ENCODE peak calls at places on chromosomes 4 and X, in eight cellular contexts. One of them, this sample, is unnamed.
A peak's percentile ranks its signal among the peaks of the same experiment; 100 is the strongest.

GRCh38 chr4:165378763-165379631 is at the start of gene CPE:
- DNase-seq in activated CD4-positive, CD25-positive, alpha-beta regulatory T cell treated with anti-CD3 and anti-CD28 coated beads, Interleukin-2, amount 50 U/mL, for 72 hours: peak; percentile 59
- DNase-seq in germinal center: peak; percentile 69
- DNase-seq in A549: peak; percentile 61
- DNase-seq in GM13977: peak; percentile 78
- DNase-seq in GM04504: no peak
- DNase-seq in AG04450: no peak
- DNase-seq in NCI-H1694: peak; percentile 67
- DNase-seq in this sample: peak; percentile 10

GRCh38 chr4:8117278-8117682 is 41.3 kb downstream of the ABLIM2 start:
- DNase-seq in activated CD4-positive, CD25-positive, alpha-beta regulatory T cell treated with anti-CD3 and anti-CD28 coated beads, Interleukin-2, amount 50 U/mL, for 72 hours: peak; percentile 61
- DNase-seq in germinal center: peak; percentile 59
- DNase-seq in A549: peak; percentile 67
- DNase-seq in GM13977: no peak
- DNase-seq in GM04504: no peak
- DNase-seq in AG04450: no peak
- DNase-seq in NCI-H1694: no peak
- DNase-seq in this sample: no peak

GRCh38 chr4:108619372-108620100 is 840 bp upstream of the RPL34 start:
- DNase-seq in activated CD4-positive, CD25-positive, alpha-beta regulatory T cell treated with anti-CD3 and anti-CD28 coated beads, Interleukin-2, amount 50 U/mL, for 72 hours: no peak
- DNase-seq in germinal center: no peak
- DNase-seq in A549: no peak
- DNase-seq in GM13977: no peak
- DNase-seq in GM04504: no peak
- DNase-seq in AG04450: no peak
- DNase-seq in NCI-H1694: no peak
- DNase-seq in this sample: peak; percentile 8

GRCh38 chrX:154827624-154828408 is 6.6 kb downstream of the SMIM9 start:
- DNase-seq in activated CD4-positive, CD25-positive, alpha-beta regulatory T cell treated with anti-CD3 and anti-CD28 coated beads, Interleukin-2, amount 50 U/mL, for 72 hours: no peak
- DNase-seq in germinal center: peak; percentile 60
- DNase-seq in A549: no peak
- DNase-seq in GM13977: peak; percentile 40
- DNase-seq in GM04504: no peak
- DNase-seq in AG04450: no peak
- DNase-seq in NCI-H1694: no peak
- DNase-seq in this sample: no peak

GRCh38 chr4:186633844-186634243 is 78.5 kb upstream of the MTNR1A start:
- DNase-seq in activated CD4-positive, CD25-positive, alpha-beta regulatory T cell treated with anti-CD3 and anti-CD28 coated beads, Interleukin-2, amount 50 U/mL, for 72 hours: no peak
- DNase-seq in germinal center: no peak
- DNase-seq in A549: no peak
- DNase-seq in GM13977: no peak
- DNase-seq in GM04504: no peak
- DNase-seq in AG04450: no peak
- DNase-seq in NCI-H1694: no peak
- DNase-seq in this sample: no peak

GRCh38 chr4:174212061-174212460 is 71.4 kb downstream of the FBXO8 start:
- DNase-seq in activated CD4-positive, CD25-positive, alpha-beta regulatory T cell treated with anti-CD3 and anti-CD28 coated beads, Interleukin-2, amount 50 U/mL, for 72 hours: no peak
- DNase-seq in germinal center: no peak
- DNase-seq in A549: no peak
- DNase-seq in GM13977: no peak
- DNase-seq in GM04504: no peak
- DNase-seq in AG04450: no peak
- DNase-seq in NCI-H1694: no peak
- DNase-seq in this sample: no peak

GRCh38 chrX:130770615-130771014 is 132.4 kb downstream of the ENOX2 start:
- DNase-seq in activated CD4-positive, CD25-positive, alpha-beta regulatory T cell treated with anti-CD3 and anti-CD28 coated beads, Interleukin-2, amount 50 U/mL, for 72 hours: no peak
- DNase-seq in germinal center: no peak
- DNase-seq in A549: peak; percentile 16
- DNase-seq in GM13977: no peak
- DNase-seq in GM04504: peak; percentile 36
- DNase-seq in AG04450: peak; percentile 13
- DNase-seq in NCI-H1694: no peak
- DNase-seq in this sample: no peak

GRCh38 chr4:161522031-161522430 is 641.8 kb downstream of the FSTL5 start:
- DNase-seq in activated CD4-positive, CD25-positive, alpha-beta regulatory T cell treated with anti-CD3 and anti-CD28 coated beads, Interleukin-2, amount 50 U/mL, for 72 hours: no peak
- DNase-seq in germinal center: no peak
- DNase-seq in A549: no peak
- DNase-seq in GM13977: no peak
- DNase-seq in GM04504: no peak
- DNase-seq in AG04450: no peak
- DNase-seq in NCI-H1694: no peak
- DNase-seq in this sample: no peak

GRCh38 chr4:138901177-138901576 is 114.4 kb upstream of the NOCT start:
- DNase-seq in activated CD4-positive, CD25-positive, alpha-beta regulatory T cell treated with anti-CD3 and anti-CD28 coated beads, Interleukin-2, amount 50 U/mL, for 72 hours: no peak
- DNase-seq in germinal center: no peak
- DNase-seq in A549: no peak
- DNase-seq in GM13977: no peak
- DNase-seq in GM04504: no peak
- DNase-seq in AG04450: no peak
- DNase-seq in NCI-H1694: no peak
- DNase-seq in this sample: no peak

GRCh38 chrX:39981946-39982345 is 115.8 kb downstream of the BCOR start:
- DNase-seq in activated CD4-positive, CD25-positive, alpha-beta regulatory T cell treated with anti-CD3 and anti-CD28 coated beads, Interleukin-2, amount 50 U/mL, for 72 hours: no peak
- DNase-seq in germinal center: no peak
- DNase-seq in A549: no peak
- DNase-seq in GM13977: no peak
- DNase-seq in GM04504: no peak
- DNase-seq in AG04450: no peak
- DNase-seq in NCI-H1694: no peak
- DNase-seq in this sample: no peak

GRCh38 chrX:107448625-107449468 is 605 bp upstream of the FRMPD3 start:
- DNase-seq in activated CD4-positive, CD25-positive, alpha-beta regulatory T cell treated with anti-CD3 and anti-CD28 coated beads, Interleukin-2, amount 50 U/mL, for 72 hours: no peak
- DNase-seq in germinal center: peak; percentile 43
- DNase-seq in A549: peak; percentile 13
- DNase-seq in GM13977: no peak
- DNase-seq in GM04504: no peak
- DNase-seq in AG04450: no peak
- DNase-seq in NCI-H1694: peak; percentile 70
- DNase-seq in this sample: no peak

GRCh38 chrX:39309018-39309620 is 507.9 kb downstream of the MID1IP1 start:
- DNase-seq in activated CD4-positive, CD25-positive, alpha-beta regulatory T cell treated with anti-CD3 and anti-CD28 coated beads, Interleukin-2, amount 50 U/mL, for 72 hours: no peak
- DNase-seq in germinal center: no peak
- DNase-seq in A549: peak; percentile 1
- DNase-seq in GM13977: no peak
- DNase-seq in GM04504: no peak
- DNase-seq in AG04450: no peak
- DNase-seq in NCI-H1694: no peak
- DNase-seq in this sample: peak; percentile 7

GRCh38 chr4:177008071-177008835 is 215.5 kb upstream of the VEGFC start:
- DNase-seq in activated CD4-positive, CD25-positive, alpha-beta regulatory T cell treated with anti-CD3 and anti-CD28 coated beads, Interleukin-2, amount 50 U/mL, for 72 hours: no peak
- DNase-seq in germinal center: no peak
- DNase-seq in A549: no peak
- DNase-seq in GM13977: no peak
- DNase-seq in GM04504: no peak
- DNase-seq in AG04450: no peak
- DNase-seq in NCI-H1694: no peak
- DNase-seq in this sample: no peak

GRCh38 chr4:121778991-121779628 is 14.1 kb upstream of the SMIM43 start:
- DNase-seq in activated CD4-positive, CD25-positive, alpha-beta regulatory T cell treated with anti-CD3 and anti-CD28 coated beads, Interleukin-2, amount 50 U/mL, for 72 hours: no peak
- DNase-seq in germinal center: no peak
- DNase-seq in A549: no peak
- DNase-seq in GM13977: no peak
- DNase-seq in GM04504: no peak
- DNase-seq in AG04450: peak; percentile 46
- DNase-seq in NCI-H1694: no peak
- DNase-seq in this sample: no peak

GRCh38 chr4:136551753-136552152 is 980.5 kb downstream of the PCDH18 start:
- DNase-seq in activated CD4-positive, CD25-positive, alpha-beta regulatory T cell treated with anti-CD3 and anti-CD28 coated beads, Interleukin-2, amount 50 U/mL, for 72 hours: no peak
- DNase-seq in germinal center: no peak
- DNase-seq in A549: no peak
- DNase-seq in GM13977: no peak
- DNase-seq in GM04504: no peak
- DNase-seq in AG04450: no peak
- DNase-seq in NCI-H1694: no peak
- DNase-seq in this sample: no peak

GRCh38 chrX:65528705-65529340 is 5.8 kb downstream of the LAS1L start:
- DNase-seq in activated CD4-positive, CD25-positive, alpha-beta regulatory T cell treated with anti-CD3 and anti-CD28 coated beads, Interleukin-2, amount 50 U/mL, for 72 hours: peak; percentile 70
- DNase-seq in germinal center: peak; percentile 64
- DNase-seq in A549: peak; percentile 25
- DNase-seq in GM13977: peak; percentile 71
- DNase-seq in GM04504: no peak
- DNase-seq in AG04450: no peak
- DNase-seq in NCI-H1694: peak; percentile 3
- DNase-seq in this sample: peak; percentile 68

GRCh38 chrX:13464599-13465275 is 104.7 kb upstream of the EGFL6 start:
- DNase-seq in activated CD4-positive, CD25-positive, alpha-beta regulatory T cell treated with anti-CD3 and anti-CD28 coated beads, Interleukin-2, amount 50 U/mL, for 72 hours: no peak
- DNase-seq in germinal center: no peak
- DNase-seq in A549: no peak
- DNase-seq in GM13977: no peak
- DNase-seq in GM04504: no peak
- DNase-seq in AG04450: no peak
- DNase-seq in NCI-H1694: no peak
- DNase-seq in this sample: no peak

GRCh38 chrX:15985937-15986336 is 131.3 kb upstream of the AP1S2 start:
- DNase-seq in activated CD4-positive, CD25-positive, alpha-beta regulatory T cell treated with anti-CD3 and anti-CD28 coated beads, Interleukin-2, amount 50 U/mL, for 72 hours: no peak
- DNase-seq in germinal center: no peak
- DNase-seq in A549: no peak
- DNase-seq in GM13977: no peak
- DNase-seq in GM04504: no peak
- DNase-seq in AG04450: no peak
- DNase-seq in NCI-H1694: no peak
- DNase-seq in this sample: no peak

GRCh38 chr4:141473026-141473540 is 163.3 kb upstream of the IL15 start:
- DNase-seq in activated CD4-positive, CD25-positive, alpha-beta regulatory T cell treated with anti-CD3 and anti-CD28 coated beads, Interleukin-2, amount 50 U/mL, for 72 hours: no peak
- DNase-seq in germinal center: no peak
- DNase-seq in A549: no peak
- DNase-seq in GM13977: no peak
- DNase-seq in GM04504: no peak
- DNase-seq in AG04450: no peak
- DNase-seq in NCI-H1694: no peak
- DNase-seq in this sample: no peak

GRCh38 chr4:8355864-8356565 is 84.5 kb downstream of the ACOX3 start:
- DNase-seq in activated CD4-positive, CD25-positive, alpha-beta regulatory T cell treated with anti-CD3 and anti-CD28 coated beads, Interleukin-2, amount 50 U/mL, for 72 hours: no peak
- DNase-seq in germinal center: no peak
- DNase-seq in A549: no peak
- DNase-seq in GM13977: no peak
- DNase-seq in GM04504: no peak
- DNase-seq in AG04450: no peak
- DNase-seq in NCI-H1694: no peak
- DNase-seq in this sample: no peak

GRCh38 chrX:135625995-135626394 is 87.4 kb upstream of the CT45A1 start:
- DNase-seq in activated CD4-positive, CD25-positive, alpha-beta regulatory T cell treated with anti-CD3 and anti-CD28 coated beads, Interleukin-2, amount 50 U/mL, for 72 hours: no peak
- DNase-seq in germinal center: no peak
- DNase-seq in A549: peak; percentile 29
- DNase-seq in GM13977: no peak
- DNase-seq in GM04504: no peak
- DNase-seq in AG04450: no peak
- DNase-seq in NCI-H1694: no peak
- DNase-seq in this sample: no peak

GRCh38 chr4:153771058-153771457 is 11.2 kb upstream of the RNF175 start:
- DNase-seq in activated CD4-positive, CD25-positive, alpha-beta regulatory T cell treated with anti-CD3 and anti-CD28 coated beads, Interleukin-2, amount 50 U/mL, for 72 hours: no peak
- DNase-seq in germinal center: no peak
- DNase-seq in A549: no peak
- DNase-seq in GM13977: no peak
- DNase-seq in GM04504: no peak
- DNase-seq in AG04450: no peak
- DNase-seq in NCI-H1694: no peak
- DNase-seq in this sample: no peak

GRCh38 chrX:105347373-105347772 is 126.9 kb upstream of the TEX13A start:
- DNase-seq in activated CD4-positive, CD25-positive, alpha-beta regulatory T cell treated with anti-CD3 and anti-CD28 coated beads, Interleukin-2, amount 50 U/mL, for 72 hours: no peak
- DNase-seq in germinal center: no peak
- DNase-seq in A549: no peak
- DNase-seq in GM13977: no peak
- DNase-seq in GM04504: no peak
- DNase-seq in AG04450: no peak
- DNase-seq in NCI-H1694: no peak
- DNase-seq in this sample: no peak

GRCh38 chrX:95318882-95319281 is 1365.8 kb upstream of the DIAPH2 start:
- DNase-seq in activated CD4-positive, CD25-positive, alpha-beta regulatory T cell treated with anti-CD3 and anti-CD28 coated beads, Interleukin-2, amount 50 U/mL, for 72 hours: no peak
- DNase-seq in germinal center: no peak
- DNase-seq in A549: peak; percentile 9
- DNase-seq in GM13977: peak; percentile 8
- DNase-seq in GM04504: no peak
- DNase-seq in AG04450: no peak
- DNase-seq in NCI-H1694: no peak
- DNase-seq in this sample: no peak

GRCh38 chr4:123869517-123870282 is 473.1 kb downstream of the SPRY1 start:
- DNase-seq in activated CD4-positive, CD25-positive, alpha-beta regulatory T cell treated with anti-CD3 and anti-CD28 coated beads, Interleukin-2, amount 50 U/mL, for 72 hours: no peak
- DNase-seq in germinal center: no peak
- DNase-seq in A549: no peak
- DNase-seq in GM13977: no peak
- DNase-seq in GM04504: no peak
- DNase-seq in AG04450: no peak
- DNase-seq in NCI-H1694: no peak
- DNase-seq in this sample: no peak

GRCh38 chr4:42671431-42672194 is 14.7 kb upstream of the ATP8A1 start:
- DNase-seq in activated CD4-positive, CD25-positive, alpha-beta regulatory T cell treated with anti-CD3 and anti-CD28 coated beads, Interleukin-2, amount 50 U/mL, for 72 hours: no peak
- DNase-seq in germinal center: no peak
- DNase-seq in A549: no peak
- DNase-seq in GM13977: no peak
- DNase-seq in GM04504: no peak
- DNase-seq in AG04450: no peak
- DNase-seq in NCI-H1694: no peak
- DNase-seq in this sample: peak; percentile 39

GRCh38 chr4:104491826-104492771 is 2.6 kb downstream of the CXXC4 start:
- DNase-seq in activated CD4-positive, CD25-positive, alpha-beta regulatory T cell treated with anti-CD3 and anti-CD28 coated beads, Interleukin-2, amount 50 U/mL, for 72 hours: no peak
- DNase-seq in germinal center: no peak
- DNase-seq in A549: peak; percentile 13
- DNase-seq in GM13977: peak; percentile 72
- DNase-seq in GM04504: no peak
- DNase-seq in AG04450: no peak
- DNase-seq in NCI-H1694: no peak
- DNase-seq in this sample: no peak

This sample was measured in T-helper 9 cell.